ENCODE peak calls at places on chromosomes 12 and 14, in five cellular contexts. U, R, Y, Z and M are unnamed samples.

GRCh38 chr12:127550271-127550670 is 716.7 kb upstream of the TMEM132C start:
- DNase-seq in Z (no peak), U (no peak), R (no peak), Y (no peak), M (no peak)

GRCh38 chr12:122078141-122079037 is at the start of gene MLXIP:
- DNase-seq in R (peak), Y (peak), U (peak), Z (peak), M (peak)

GRCh38 chr12:116971222-116971621 is 60.5 kb downstream of the FBXW8 start:
- DNase-seq in U (no peak), Y (no peak), Z (no peak), R (no peak), M (no peak)

GRCh38 chr12:131505561-131505960 is 205.3 kb upstream of the SFSWAP start:
- DNase-seq in Y (no peak), Z (no peak), R (no peak), U (no peak), M (no peak)

GRCh38 chr14:24119691-24120090 is 4.9 kb upstream of the NRL start:
- DNase-seq in U (no peak), Z (no peak), R (peak), Y (no peak), M (no peak)

GRCh38 chr14:96269359-96269710 is 13.3 kb downstream of the BDKRB1 start:
- DNase-seq in Y (no peak), Z (no peak), R (no peak), U (no peak), M (no peak)

GRCh38 chr12:118922405-118922804 is 58.9 kb upstream of the SRRM4 start:
- DNase-seq in Z (no peak), R (no peak), Y (no peak), U (no peak), M (no peak)

GRCh38 chr14:32403688-32404087 is 74.6 kb downstream of the AKAP6 start:
- DNase-seq in Y (no peak), Z (no peak), U (no peak), R (no peak), M (no peak)

GRCh38 chr14:63204407-63205280 is at the start of gene RHOJ:
- DNase-seq in U (no peak), Y (no peak), Z (peak), R (peak), M (no peak)

GRCh38 chr12:65277994-65278575 is 398 bp upstream of the MSRB3 start:
- DNase-seq in U (peak), Z (no peak), Y (no peak), R (no peak), M (no peak)

GRCh38 chr14:49953196-49953595 is 60.3 kb downstream of the ARF6 start:
- DNase-seq in Y (no peak), U (no peak), R (no peak), Z (no peak), M (no peak)

GRCh38 chr12:74021937-74022336 is 515.7 kb upstream of the ATXN7L3B start:
- DNase-seq in U (peak), Z (no peak), R (peak), Y (no peak), M (peak)

GRCh38 chr14:21070083-21070609 is at the start of gene ARHGEF40:
- DNase-seq in Z (peak), U (peak), R (peak), Y (no peak), M (peak)

GRCh38 chr14:21070610-21071224 is 613 bp downstream of the ARHGEF40 start:
- DNase-seq in Z (peak), U (peak), Y (no peak), R (peak), M (peak)

GRCh38 chr14:21072102-21072501 is 2.0 kb downstream of the ARHGEF40 start:
- DNase-seq in U (no peak), Y (peak), Z (peak), R (no peak), M (no peak)

GRCh38 chr14:21072781-21073339 is 2.8 kb downstream of the ARHGEF40 start:
- DNase-seq in Z (no peak), Y (no peak), U (peak), R (no peak), M (no peak)

DNA sequence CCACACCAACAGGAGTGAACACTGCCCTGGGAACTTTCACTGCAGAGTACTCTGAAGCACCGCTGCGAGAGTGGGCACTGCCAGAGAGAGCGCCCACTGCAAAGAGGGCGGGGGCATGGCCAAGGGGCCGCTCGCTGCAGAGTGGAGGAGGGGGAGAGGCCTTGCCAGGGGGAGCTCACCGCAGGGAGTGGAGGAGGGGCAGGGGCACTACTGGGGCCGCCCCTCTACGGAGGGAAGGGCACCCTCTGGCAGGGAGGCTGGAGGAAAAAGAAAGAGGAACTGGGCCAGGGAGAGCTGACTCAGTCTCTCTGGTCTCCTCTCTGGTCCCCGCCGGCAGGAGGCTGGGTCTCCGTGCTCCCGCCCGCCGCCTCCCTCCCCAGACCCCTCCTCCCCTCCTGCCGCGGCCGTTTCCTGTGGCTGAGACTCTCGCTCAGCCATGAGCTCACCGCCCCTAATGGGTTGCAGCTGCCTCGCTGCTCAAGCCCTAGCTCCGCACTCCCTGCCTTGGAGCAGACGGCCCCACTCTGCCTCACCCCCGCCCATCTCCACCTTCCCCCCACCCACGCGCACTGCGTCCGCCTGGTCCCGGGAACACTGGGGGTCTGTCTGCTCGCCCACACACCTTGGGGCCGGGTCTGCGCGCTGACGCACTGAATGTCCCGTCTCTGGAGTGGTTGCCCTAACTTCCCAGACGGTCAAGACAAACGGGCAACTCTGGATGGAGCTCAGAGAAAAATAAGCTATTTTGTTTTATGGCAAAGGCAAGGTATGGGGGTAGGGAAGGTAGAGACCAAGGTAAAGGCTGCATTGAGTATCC is 1.3 kb downstream of the ARHGEF40 start:
- DNase-seq in Z (peak), U (peak), R (peak), Y (peak), M (peak)
- TF ChIP-seq POLR2A in Z (peak), U (no peak), R (no peak), Y (no peak), M (no peak)

DNA sequence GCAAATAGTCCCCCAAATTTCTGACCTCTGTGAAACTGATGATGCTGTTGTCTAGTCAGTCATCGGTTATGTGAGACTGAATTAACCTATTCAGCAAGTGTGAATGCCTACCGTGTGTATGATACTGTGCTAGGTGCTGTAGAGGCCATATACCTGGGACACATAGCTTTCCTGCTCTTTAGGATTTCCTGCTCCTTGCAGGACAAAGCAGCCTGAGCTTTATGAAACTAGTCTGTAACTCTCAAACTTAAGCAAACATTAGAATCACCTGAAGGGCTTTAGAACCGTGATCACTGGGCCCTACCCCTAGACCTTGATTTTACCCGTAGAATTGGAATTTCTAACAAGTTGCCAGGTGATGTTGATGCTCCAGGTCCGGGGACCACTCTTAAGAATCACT is 6.9 kb downstream of the MARK3 start:
- DNase-seq in Z (peak), U (no peak), R (no peak), Y (no peak), M (no peak)
- TF ChIP-seq POLR2A in Z (no peak), U (no peak), R (no peak), Y (no peak), M (no peak)

GRCh38 chr14:105201928-105202513 is 20.9 kb upstream of the NUDT14 start:
- DNase-seq in Z (no peak), U (no peak), R (no peak), Y (no peak), M (no peak)
- TF ChIP-seq POLR2A in Z (no peak), U (no peak), R (no peak), Y (no peak), M (no peak)

GRCh38 chr12:93743999-93744689 is 67.0 kb downstream of the CRADD start:
- DNase-seq in R (no peak), U (no peak), Z (no peak), Y (no peak), M (no peak)

GRCh38 chr12:93743229-93743998 is 66.2 kb downstream of the CRADD start:
- DNase-seq in U (no peak), Y (no peak), R (no peak), Z (no peak), M (no peak)

GRCh38 chr12:93740721-93741120 is 63.5 kb downstream of the CRADD start:
- DNase-seq in Z (no peak), U (no peak), R (no peak), Y (no peak), M (no peak)

GRCh38 chr12:93741741-93742085 is 64.5 kb downstream of the CRADD start:
- DNase-seq in Z (peak), Y (no peak), U (peak), R (no peak), M (no peak)

GRCh38 chr12:93742086-93742934 is 65.1 kb downstream of the CRADD start:
- DNase-seq in U (peak), Y (peak), R (peak), Z (peak), M (peak)
- TF ChIP-seq POLR2A in U (peak), Y (no peak), R (no peak), Z (peak), M (no peak)

GRCh38 chr12:6536894-6537579 is 2.7 kb downstream of the GAPDH start:
- DNase-seq in R (no peak), Z (no peak), U (no peak), Y (no peak), M (peak)

GRCh38 chr12:6535697-6535946 is 1.3 kb downstream of the GAPDH start:
- DNase-seq in Z (no peak), R (no peak), U (no peak), Y (no peak), M (no peak)

GRCh38 chr12:6534914-6535696 is 788 bp downstream of the GAPDH start:
- DNase-seq in R (peak), Y (peak), U (peak), Z (peak), M (peak)

GRCh38 chr12:6534158-6534913 is at the start of gene GAPDH:
- DNase-seq in Y (peak), R (peak), U (peak), Z (peak), M (peak)

DNA sequence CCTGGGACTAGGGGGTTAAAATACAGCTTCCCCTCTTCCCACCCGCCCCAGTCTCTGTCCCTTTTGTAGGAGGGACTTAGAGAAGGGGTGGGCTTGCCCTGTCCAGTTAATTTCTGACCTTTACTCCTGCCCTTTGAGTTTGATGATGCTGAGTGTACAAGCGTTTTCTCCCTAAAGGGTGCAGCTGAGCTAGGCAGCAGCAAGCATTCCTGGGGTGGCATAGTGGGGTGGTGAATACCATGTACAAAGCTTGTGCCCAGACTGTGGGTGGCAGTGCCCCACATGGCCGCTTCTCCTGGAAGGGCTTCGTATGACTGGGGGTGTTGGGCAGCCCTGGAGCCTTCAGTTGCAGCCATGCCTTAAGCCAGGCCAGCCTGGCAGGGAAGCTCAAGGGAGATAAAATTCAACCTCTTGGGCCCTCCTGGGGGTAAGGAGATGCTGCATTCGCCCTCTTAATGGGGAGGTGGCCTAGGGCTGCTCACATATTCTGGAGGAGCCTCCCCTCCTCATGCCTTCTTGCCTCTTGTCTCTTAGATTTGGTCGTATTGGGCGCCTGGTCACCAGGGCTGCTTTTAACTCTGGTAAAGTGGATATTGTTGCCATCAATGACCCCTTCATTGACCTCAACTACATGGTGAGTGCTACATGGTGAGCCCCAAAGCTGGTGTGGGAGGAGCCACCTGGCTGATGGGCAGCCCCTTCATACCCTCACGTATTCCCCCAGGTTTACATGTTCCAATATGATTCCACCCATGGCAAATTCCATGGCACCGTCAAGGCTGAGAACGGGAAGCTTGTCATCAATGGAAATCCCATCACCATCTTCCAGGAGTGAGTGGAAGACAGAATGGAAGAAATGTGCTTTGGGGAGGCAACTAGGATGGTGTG is 1.9 kb downstream of the GAPDH start:
- DNase-seq in R (no peak), Z (no peak), Y (no peak), U (no peak), M (no peak)
- TF ChIP-seq POLR2A in R (no peak), Z (no peak), Y (no peak), U (no peak), M (no peak)

GRCh38 chr14:100130471-100130870 is 29.0 kb downstream of the DEGS2 start:
- DNase-seq in U (no peak), Z (no peak), R (no peak), Y (no peak), M (no peak)
- TF ChIP-seq POLR2A in U (no peak), Z (no peak), R (no peak), Y (no peak), M (no peak)